ENCODE peak calls at places on chromosomes 12 and 14, in six cellular contexts. W is stimulated activated CD4-positive, alpha-beta T cell treated with anti-CD3 and anti-CD28 coated beads, Interleukin-1b, Interleukin-23, amount 100 ng/mL, for 48 hours; Q is SW 1271; N is H9; O is GM19239; U is GM04504. T is an unnamed sample.

GRCh38 chr12:43805857-43806736 is at the start of gene TWF1:
- DNase-seq in W (peak), Q (peak), N (peak), O (peak), U (peak), T (peak)

GRCh38 chr12:65590318-65590717 is 234.0 kb upstream of the HMGA2 start:
- DNase-seq in W (no peak), Q (no peak), N (no peak), O (no peak), U (no peak), T (no peak)

GRCh38 chr14:83826838-83827237 is 1703.1 kb upstream of the FLRT2 start:
- DNase-seq in W (no peak), Q (no peak), N (no peak), O (no peak), U (peak), T (no peak)

GRCh38 chr12:10623131-10623530 is 9.7 kb upstream of the MAGOHB start:
- DNase-seq in W (no peak), Q (no peak), N (no peak), O (no peak), U (no peak), T (no peak)

GRCh38 chr12:98645572-98646067 is 530 bp downstream of the APAF1 start:
- DNase-seq in W (no peak), Q (no peak), N (no peak), O (no peak), U (no peak), T (no peak)

GRCh38 chr14:99636487-99636886 is 8.4 kb upstream of the HHIPL1 start:
- DNase-seq in W (no peak), Q (no peak), N (no peak), O (no peak), U (no peak), T (no peak)

GRCh38 chr14:75928587-75929230 is 53.1 kb downstream of the TGFB3 start:
- DNase-seq in W (no peak), Q (no peak), N (no peak), O (no peak), U (no peak), T (no peak)

GRCh38 chr14:93114068-93114710 is 1.5 kb downstream of the ITPK1 start:
- DNase-seq in W (no peak), Q (no peak), N (no peak), O (no peak), U (no peak), T (no peak)

GRCh38 chr14:31564194-31564593 is 3.0 kb downstream of the NUBPL start:
- DNase-seq in W (no peak), Q (no peak), N (no peak), O (no peak), U (no peak), T (no peak)

GRCh38 chr12:5556033-5556614 is 124.2 kb downstream of the NTF3 start:
- DNase-seq in W (no peak), Q (no peak), N (peak), O (no peak), U (no peak), T (no peak)

GRCh38 chr12:131536337-131536736 is 174.6 kb upstream of the SFSWAP start:
- DNase-seq in W (peak), Q (no peak), N (no peak), O (no peak), U (no peak), T (no peak)

GRCh38 chr12:123973552-123974341 is 732 bp downstream of the ZNF664 start:
- DNase-seq in W (peak), Q (no peak), N (peak), O (no peak), U (no peak), T (peak)

GRCh38 chr12:108675792-108676191 is 42.1 kb upstream of the SELPLG start:
- DNase-seq in W (no peak), Q (no peak), N (no peak), O (no peak), U (no peak), T (no peak)

GRCh38 chr12:95218164-95218851 is 701 bp downstream of the VEZT start:
- DNase-seq in W (peak), Q (no peak), N (no peak), O (no peak), U (peak), T (no peak)

GRCh38 chr12:62848418-62848817 is 86.5 kb downstream of the PPM1H start:
- DNase-seq in W (peak), Q (no peak), N (no peak), O (no peak), U (peak), T (no peak)

GRCh38 chr12:90497923-90498545 is 456.9 kb downstream of the CCER1 start:
- DNase-seq in W (no peak), Q (no peak), N (no peak), O (no peak), U (no peak), T (no peak)

GRCh38 chr14:52700701-52701172 is 5.4 kb upstream of the ERO1A start:
- DNase-seq in W (no peak), Q (no peak), N (no peak), O (no peak), U (no peak), T (no peak)

GRCh38 chr12:52208424-52209165 is 16.8 kb upstream of the KRT80 start:
- DNase-seq in W (no peak), Q (no peak), N (no peak), O (no peak), U (no peak), T (no peak)

GRCh38 chr14:55125403-55125802 is 3.6 kb upstream of the LGALS3 start:
- DNase-seq in W (no peak), Q (no peak), N (no peak), O (no peak), U (no peak), T (no peak)

GRCh38 chr12:80443974-80444666 is at the start of gene PTPRQ:
- DNase-seq in W (no peak), Q (no peak), N (no peak), O (no peak), U (no peak), T (no peak)

GRCh38 chr14:39265032-39265431 is 31.3 kb downstream of the MIA2 start:
- DNase-seq in W (no peak), Q (no peak), N (no peak), O (no peak), U (no peak), T (no peak)

GRCh38 chr12:78674311-78675085 is 190.1 kb upstream of the SYT1 start:
- DNase-seq in W (no peak), Q (no peak), N (no peak), O (no peak), U (no peak), T (no peak)

GRCh38 chr12:26345471-26346003 is 150.2 kb downstream of the SSPN start:
- DNase-seq in W (no peak), Q (no peak), N (no peak), O (no peak), U (no peak), T (no peak)

GRCh38 chr12:14810953-14811483 is 3.0 kb downstream of the SMCO3 start:
- DNase-seq in W (no peak), Q (no peak), N (peak), O (no peak), U (no peak), T (no peak)

GRCh38 chr14:103286968-103287850 is 46.8 kb upstream of the EIF5 start:
- DNase-seq in W (no peak), Q (no peak), N (no peak), O (no peak), U (no peak), T (no peak)

GRCh38 chr14:88233915-88234314 is 89.2 kb downstream of the KCNK10 start:
- DNase-seq in W (no peak), Q (peak), N (peak), O (no peak), U (no peak), T (no peak)

GRCh38 chr14:95290021-95290420 is 29.7 kb downstream of the CLMN start:
- DNase-seq in W (no peak), Q (no peak), N (peak), O (no peak), U (no peak), T (no peak)

GRCh38 chr12:32889073-32889760 is 7.4 kb downstream of the PKP2 start:
- DNase-seq in W (no peak), Q (no peak), N (no peak), O (no peak), U (no peak), T (no peak)

GRCh38 chr12:113471619-113472171 is at the start of gene LHX5:
- DNase-seq in W (no peak), Q (no peak), N (peak), O (no peak), U (no peak), T (no peak)